ENCODE peak calls at places on chromosomes 5 and 9, in nine cellular contexts. V is endodermal cell; C is EL; X is NCI-H1417; Y is brain microvascular endothelial cell; K is germinal center; N is naive thymus-derived CD8-positive, alpha-beta T cell; P is T47D; W is T-helper 2 cell. U is an unnamed sample.

GRCh38 chr5:102664946-102665345 is 90.2 kb upstream of the PAM start:
- DNase-seq in V (no peak), W (no peak), Y (no peak), X (peak; percentile 18), K (no peak), N (no peak), P (no peak), C (no peak), U (no peak)

GRCh38 chr5:91272858-91273257 is 110.3 kb downstream of the ARRDC3 start:
- DNase-seq in C (peak; percentile 14), Y (peak; percentile 55), V (no peak), W (no peak), K (no peak), P (no peak), X (no peak), N (no peak), U (no peak)

GRCh38 chr5:128674837-128675446 is 136.9 kb upstream of the FBN2 start:
- DNase-seq in Y (peak; percentile 63), W (no peak), C (peak; percentile 65), P (peak; percentile 5), X (no peak), V (peak; percentile 89), N (no peak), K (peak; percentile 28), U (peak; percentile 22)

GRCh38 chr5:106127341-106127781 is 1543.4 kb downstream of the EFNA5 start:
- DNase-seq in X (no peak), K (no peak), C (no peak), N (no peak), P (no peak), V (peak; percentile 52), Y (no peak), W (no peak), U (no peak)

GRCh38 chr5:133232911-133233310 is 181.1 kb downstream of the HSPA4 start:
- DNase-seq in P (no peak), X (no peak), K (no peak), N (no peak), Y (no peak), W (no peak), V (no peak), C (no peak), U (no peak)

GRCh38 chr9:22124263-22125011 is 115.3 kb upstream of the CDKN2B start:
- DNase-seq in Y (no peak), C (peak; percentile 38), K (no peak), N (no peak), W (no peak), V (no peak), X (no peak), P (no peak), U (no peak)

GRCh38 chr5:149857499-149857898 is 87.1 kb downstream of the PDE6A start:
- DNase-seq in N (no peak), V (no peak), X (no peak), K (no peak), W (no peak), C (peak; percentile 31), Y (peak; percentile 27), P (no peak), U (peak; percentile 61)

GRCh38 chr9:37574996-37575395 is 1.2 kb downstream of the FBXO10 start:
- DNase-seq in P (no peak), K (no peak), C (peak; percentile 11), V (no peak), N (no peak), W (no peak), Y (no peak), X (no peak), U (no peak)

GRCh38 chr9:126915281-126915816 is 767 bp downstream of the RALGPS1 start:
- DNase-seq in Y (no peak), V (peak; percentile 95), K (peak; percentile 85), W (peak; percentile 40), N (peak; percentile 65), X (peak; percentile 84), C (no peak), P (peak; percentile 84), U (peak; percentile 29)

GRCh38 chr5:172943283-172943841 is 15.9 kb upstream of the RPL26L1 start:
- DNase-seq in C (peak; percentile 93), Y (peak; percentile 87), W (no peak), V (peak; percentile 90), X (no peak), N (no peak), P (no peak), K (no peak), U (peak; percentile 76)

GRCh38 chr9:106481003-106481614 is 381.9 kb upstream of the ZNF462 start:
- DNase-seq in X (no peak), V (no peak), W (no peak), C (peak; percentile 13), P (no peak), K (no peak), Y (no peak), N (no peak), U (no peak)

GRCh38 chr5:50814541-50814940 is 148.1 kb downstream of the PARP8 start:
- DNase-seq in K (no peak), P (no peak), N (no peak), X (no peak), W (no peak), C (no peak), V (no peak), Y (no peak), U (no peak)

GRCh38 chr5:76548525-76549229 is 74.5 kb downstream of the F2RL2 start:
- DNase-seq in C (no peak), P (no peak), W (no peak), V (no peak), K (no peak), X (no peak), Y (no peak), N (no peak), U (no peak)

GRCh38 chr9:90698874-90699440 is 56.3 kb upstream of the DIRAS2 start:
- DNase-seq in K (no peak), C (no peak), N (no peak), Y (no peak), X (no peak), W (no peak), P (no peak), V (no peak), U (no peak)

GRCh38 chr9:136700309-136700708 is 12.1 kb upstream of the DIPK1B start:
- DNase-seq in P (no peak), X (no peak), Y (no peak), N (no peak), C (no peak), V (no peak), W (no peak), K (no peak), U (no peak)

GRCh38 chr9:21265421-21266189 is 25.8 kb upstream of the IFNA14 start:
- DNase-seq in Y (no peak), P (no peak), K (no peak), C (no peak), W (no peak), V (no peak), N (no peak), X (no peak), U (no peak)

GRCh38 chr5:82748688-82749091 is 328.5 kb downstream of the TMEM167A start:
- DNase-seq in X (no peak), K (no peak), Y (no peak), C (no peak), W (no peak), P (no peak), N (no peak), V (no peak), U (no peak)

GRCh38 chr9:93287189-93287552 is 103.2 kb downstream of the WNK2 start:
- DNase-seq in W (no peak), P (no peak), Y (no peak), C (no peak), V (no peak), X (no peak), K (no peak), N (no peak), U (no peak)

GRCh38 chr9:70531286-70531685 is 116.8 kb upstream of the KLF9 start:
- DNase-seq in P (no peak), C (no peak), V (no peak), Y (no peak), N (no peak), X (no peak), K (no peak), W (no peak), U (no peak)

GRCh38 chr5:1785984-1786383 is 13.7 kb downstream of the MRPL36 start:
- DNase-seq in P (no peak), K (no peak), Y (no peak), N (no peak), C (no peak), X (no peak), V (no peak), W (no peak), U (no peak)

GRCh38 chr9:130872511-130872910 is 24.1 kb downstream of the QRFP start:
- DNase-seq in P (no peak), Y (no peak), N (no peak), V (no peak), W (no peak), X (no peak), K (no peak), C (no peak), U (no peak)

GRCh38 chr5:132411382-132411925 is 41.9 kb downstream of the SLC22A5 start:
- DNase-seq in P (no peak), Y (no peak), K (no peak), W (no peak), N (no peak), C (no peak), V (no peak), X (no peak), U (no peak)

GRCh38 chr5:156402387-156402921 is 75.5 kb downstream of the SGCD start:
- DNase-seq in P (no peak), K (peak; percentile 83), C (no peak), Y (no peak), X (no peak), V (peak; percentile 56), W (no peak), N (no peak), U (no peak)

GRCh38 chr9:127923046-127923445 is 6.2 kb upstream of the ST6GALNAC4 start:
- DNase-seq in C (no peak), V (peak; percentile 83), K (no peak), Y (no peak), N (no peak), X (no peak), W (no peak), P (no peak), U (no peak)

GRCh38 chr5:168282120-168282519 is 9.3 kb upstream of the WWC1 start:
- DNase-seq in X (no peak), K (no peak), Y (no peak), C (peak; percentile 40), W (no peak), P (no peak), V (peak; percentile 69), N (no peak), U (no peak)

GRCh38 chr5:55407059-55407684 is 99.4 kb downstream of the MTREX start:
- DNase-seq in P (no peak), C (peak; percentile 47), Y (peak; percentile 40), K (no peak), V (no peak), N (no peak), X (peak; percentile 13), W (no peak), U (no peak)

GRCh38 chr9:19156805-19157204 is 29.5 kb upstream of the PLIN2 start:
- DNase-seq in K (no peak), W (no peak), Y (no peak), X (no peak), C (no peak), P (no peak), N (no peak), V (no peak), U (peak; percentile 26)

GRCh38 chr9:82202808-82203207 is 214.2 kb downstream of the SPATA31D1 start:
- DNase-seq in P (no peak), K (no peak), W (no peak), X (no peak), Y (peak; percentile 56), N (no peak), V (no peak), C (peak; percentile 59), U (no peak)

GRCh38 chr9:114869845-114870244 is 60.5 kb downstream of the TNFSF8 start:
- DNase-seq in Y (no peak), K (no peak), V (peak; percentile 85), P (no peak), N (no peak), C (no peak), X (no peak), W (no peak), U (no peak)

GRCh38 chr5:59300930-59301329 is 592.6 kb downstream of the PDE4D start:
- DNase-seq in X (no peak), P (no peak), C (no peak), N (no peak), V (no peak), W (no peak), K (no peak), Y (no peak), U (no peak)

GRCh38 chr5:135248801-135249231 is 150.2 kb downstream of the MACROH2A1 start:
- DNase-seq in Y (no peak), K (no peak), W (no peak), C (no peak), X (no peak), N (no peak), V (peak; percentile 30), P (no peak), U (no peak)